ENCODE peak calls at places on chromosomes 13 and 19, in ten cellular contexts. X is C1 segment of cervical spinal cord; W is lower leg skin; J is T-cell; Z is NCI-H524 treated with DMSO at 0.1 percent for 48 hours; C is LNCaP clone FGC; H is HTR-8/SVneo; F is activated CD4-positive, alpha-beta memory T cell treated with anti-CD3 and anti-CD28 coated beads for 36 hours; D is foreskin fibroblast; Q is GM20000. L is an unnamed sample.

GRCh38 chr19:30719189-30719990 is 347.2 kb downstream of the ZNF536 start:
- DNase-seq in X (peak), W (peak), J (no peak), Z (no peak), C (no peak), H (no peak), F (peak), D (peak), Q (peak), L (peak)

GRCh38 chr19:16594131-16594586 is 21.9 kb upstream of the SLC35E1 start:
- DNase-seq in X (peak), W (no peak), J (peak), Z (no peak), C (no peak), H (no peak), F (peak), D (no peak), Q (peak), L (no peak)

GRCh38 chr19:57813919-57814504 is 701 bp downstream of the ZNF552 start:
- DNase-seq in X (no peak), W (no peak), J (no peak), Z (no peak), C (no peak), H (no peak), F (no peak), D (no peak), Q (no peak), L (no peak)

GRCh38 chr19:49059056-49059455 is 1.5 kb upstream of the CGB7 start:
- DNase-seq in X (no peak), W (no peak), J (no peak), Z (no peak), C (no peak), H (no peak), F (no peak), D (no peak), Q (peak), L (no peak)

GRCh38 chr13:32638739-32639138 is 52.5 kb downstream of the PDS5B start:
- DNase-seq in X (no peak), W (no peak), J (no peak), Z (no peak), C (no peak), H (no peak), F (peak), D (no peak), Q (no peak), L (no peak)

GRCh38 chr19:20928371-20928770 is 5.3 kb downstream of the ZNF85 start:
- DNase-seq in X (no peak), W (no peak), J (no peak), Z (no peak), C (no peak), H (peak), F (no peak), D (peak), Q (no peak), L (no peak)

GRCh38 chr19:45253396-45254027 is 2.4 kb downstream of the MARK4 start:
- DNase-seq in X (no peak), W (no peak), J (no peak), Z (no peak), C (no peak), H (no peak), F (peak), D (no peak), Q (no peak), L (no peak)

GRCh38 chr13:23656637-23657036 is 86.4 kb downstream of the TNFRSF19 start:
- DNase-seq in X (no peak), W (no peak), J (no peak), Z (peak), C (peak), H (no peak), F (no peak), D (peak), Q (no peak), L (no peak)

GRCh38 chr13:44967656-44968451 is 21.4 kb downstream of the NUFIP1 start:
- DNase-seq in X (no peak), W (no peak), J (no peak), Z (no peak), C (peak), H (no peak), F (no peak), D (no peak), Q (no peak), L (no peak)

GRCh38 chr13:112994084-112994780 is 25.2 kb downstream of the MCF2L start:
- DNase-seq in X (no peak), W (no peak), J (no peak), Z (no peak), C (no peak), H (no peak), F (no peak), D (no peak), Q (no peak), L (no peak)

GRCh38 chr13:33352520-33352919 is 67.0 kb upstream of the STARD13 start:
- DNase-seq in X (no peak), W (no peak), J (no peak), Z (peak), C (no peak), H (no peak), F (no peak), D (no peak), Q (no peak), L (peak)

GRCh38 chr13:95317037-95317989 is 16.1 kb upstream of the ABCC4 start:
- DNase-seq in X (no peak), W (no peak), J (no peak), Z (no peak), C (no peak), H (no peak), F (no peak), D (no peak), Q (no peak), L (no peak)

GRCh38 chr19:281992-282391 is 9.2 kb downstream of the PLPP2 start:
- DNase-seq in X (no peak), W (peak), J (no peak), Z (no peak), C (no peak), H (no peak), F (no peak), D (no peak), Q (no peak), L (no peak)

GRCh38 chr13:113953561-113953960 is 20.3 kb downstream of the C13orf46 start:
- DNase-seq in X (no peak), W (no peak), J (no peak), Z (no peak), C (no peak), H (no peak), F (no peak), D (no peak), Q (no peak), L (no peak)

GRCh38 chr19:31013391-31013975 is 335.8 kb downstream of the TSHZ3 start:
- DNase-seq in X (no peak), W (no peak), J (no peak), Z (no peak), C (no peak), H (no peak), F (no peak), D (no peak), Q (no peak), L (no peak)

GRCh38 chr19:50428768-50429463 is 3.8 kb upstream of the MYBPC2 start:
- DNase-seq in X (no peak), W (no peak), J (no peak), Z (no peak), C (no peak), H (no peak), F (no peak), D (no peak), Q (no peak), L (no peak)

GRCh38 chr19:2759392-2759791 is 19.6 kb upstream of the SLC39A3 start:
- DNase-seq in X (no peak), W (no peak), J (no peak), Z (no peak), C (no peak), H (no peak), F (peak), D (no peak), Q (no peak), L (no peak)